ENCODE peak calls at places on chromosomes 6 and 20, in eight cellular contexts. One of them, this sample, is unnamed.

GRCh38 chr6:12266571-12266970 is 23.6 kb upstream of the EDN1 start:
- DNase-seq in uterus: no peak
- DNase-seq in neural progenitor cell: no peak
- DNase-seq in AG09309: no peak
- DNase-seq in lower leg skin: no peak
- DNase-seq in cardiac muscle cell: no peak
- DNase-seq in dorsolateral prefrontal cortex: no peak
- DNase-seq in endothelial cell of umbilical vein: no peak
- DNase-seq in this sample: no peak

GRCh38 chr20:17708675-17709360 is 9.1 kb downstream of the BANF2 start:
- DNase-seq in uterus: no peak
- DNase-seq in neural progenitor cell: peak
- DNase-seq in AG09309: no peak
- DNase-seq in lower leg skin: no peak
- DNase-seq in cardiac muscle cell: no peak
- DNase-seq in dorsolateral prefrontal cortex: no peak
- DNase-seq in endothelial cell of umbilical vein: no peak
- DNase-seq in this sample: no peak

GRCh38 chr6:80210618-80211017 is 104.1 kb downstream of the BCKDHB start:
- DNase-seq in uterus: peak
- DNase-seq in neural progenitor cell: peak
- DNase-seq in AG09309: no peak
- DNase-seq in lower leg skin: no peak
- DNase-seq in cardiac muscle cell: peak
- DNase-seq in dorsolateral prefrontal cortex: no peak
- DNase-seq in endothelial cell of umbilical vein: no peak
- DNase-seq in this sample: no peak

GRCh38 chr6:38713812-38714211 is 1.3 kb upstream of the DNAH8 start:
- DNase-seq in uterus: no peak
- DNase-seq in neural progenitor cell: no peak
- DNase-seq in AG09309: no peak
- DNase-seq in lower leg skin: no peak
- DNase-seq in cardiac muscle cell: no peak
- DNase-seq in dorsolateral prefrontal cortex: no peak
- DNase-seq in endothelial cell of umbilical vein: peak
- DNase-seq in this sample: no peak

GRCh38 chr20:49713779-49714712 is at the start of gene B4GALT5:
- DNase-seq in uterus: peak
- DNase-seq in neural progenitor cell: peak
- DNase-seq in AG09309: no peak
- DNase-seq in lower leg skin: peak
- DNase-seq in cardiac muscle cell: peak
- DNase-seq in dorsolateral prefrontal cortex: peak
- DNase-seq in endothelial cell of umbilical vein: peak
- DNase-seq in this sample: no peak

GRCh38 chr6:105485456-105485855 is 82.6 kb upstream of the PREP start:
- DNase-seq in uterus: no peak
- DNase-seq in neural progenitor cell: peak
- DNase-seq in AG09309: no peak
- DNase-seq in lower leg skin: no peak
- DNase-seq in cardiac muscle cell: no peak
- DNase-seq in dorsolateral prefrontal cortex: no peak
- DNase-seq in endothelial cell of umbilical vein: peak
- DNase-seq in this sample: no peak

GRCh38 chr6:14286144-14286543 is 168.6 kb downstream of the CD83 start:
- DNase-seq in uterus: no peak
- DNase-seq in neural progenitor cell: no peak
- DNase-seq in AG09309: peak
- DNase-seq in lower leg skin: no peak
- DNase-seq in cardiac muscle cell: no peak
- DNase-seq in dorsolateral prefrontal cortex: no peak
- DNase-seq in endothelial cell of umbilical vein: no peak
- DNase-seq in this sample: no peak

GRCh38 chr6:146876271-146877151 is 277.7 kb downstream of the ADGB start:
- DNase-seq in uterus: no peak
- DNase-seq in neural progenitor cell: no peak
- DNase-seq in AG09309: no peak
- DNase-seq in lower leg skin: no peak
- DNase-seq in cardiac muscle cell: no peak
- DNase-seq in dorsolateral prefrontal cortex: no peak
- DNase-seq in endothelial cell of umbilical vein: peak
- DNase-seq in this sample: no peak

GRCh38 chr6:64258752-64259151 is 623.1 kb downstream of the PHF3 start:
- DNase-seq in uterus: no peak
- DNase-seq in neural progenitor cell: no peak
- DNase-seq in AG09309: no peak
- DNase-seq in lower leg skin: no peak
- DNase-seq in cardiac muscle cell: no peak
- DNase-seq in dorsolateral prefrontal cortex: no peak
- DNase-seq in endothelial cell of umbilical vein: no peak
- DNase-seq in this sample: no peak

GRCh38 chr6:56868687-56869086 is 86.2 kb upstream of the BEND6 start:
- DNase-seq in uterus: no peak
- DNase-seq in neural progenitor cell: no peak
- DNase-seq in AG09309: no peak
- DNase-seq in lower leg skin: no peak
- DNase-seq in cardiac muscle cell: no peak
- DNase-seq in dorsolateral prefrontal cortex: no peak
- DNase-seq in endothelial cell of umbilical vein: peak
- DNase-seq in this sample: no peak

GRCh38 chr6:20755631-20756030 is 221.4 kb downstream of the CDKAL1 start:
- DNase-seq in uterus: no peak
- DNase-seq in neural progenitor cell: no peak
- DNase-seq in AG09309: peak
- DNase-seq in lower leg skin: no peak
- DNase-seq in cardiac muscle cell: no peak
- DNase-seq in dorsolateral prefrontal cortex: no peak
- DNase-seq in endothelial cell of umbilical vein: no peak
- DNase-seq in this sample: no peak

GRCh38 chr6:156060013-156060412 is 604.4 kb upstream of the NOX3 start:
- DNase-seq in uterus: no peak
- DNase-seq in neural progenitor cell: no peak
- DNase-seq in AG09309: no peak
- DNase-seq in lower leg skin: no peak
- DNase-seq in cardiac muscle cell: no peak
- DNase-seq in dorsolateral prefrontal cortex: no peak
- DNase-seq in endothelial cell of umbilical vein: no peak
- DNase-seq in this sample: no peak

GRCh38 chr20:38303908-38304379 is at the start of gene BPI:
- DNase-seq in uterus: peak
- DNase-seq in neural progenitor cell: no peak
- DNase-seq in AG09309: peak
- DNase-seq in lower leg skin: no peak
- DNase-seq in cardiac muscle cell: no peak
- DNase-seq in dorsolateral prefrontal cortex: no peak
- DNase-seq in endothelial cell of umbilical vein: no peak
- DNase-seq in this sample: no peak

GRCh38 chr6:57224769-57225515 is 2.8 kb upstream of the RAB23 start:
- DNase-seq in uterus: no peak
- DNase-seq in neural progenitor cell: no peak
- DNase-seq in AG09309: no peak
- DNase-seq in lower leg skin: no peak
- DNase-seq in cardiac muscle cell: no peak
- DNase-seq in dorsolateral prefrontal cortex: no peak
- DNase-seq in endothelial cell of umbilical vein: no peak
- DNase-seq in this sample: no peak

GRCh38 chr6:113630738-113631535 is 226.2 kb upstream of the MARCKS start:
- DNase-seq in uterus: no peak
- DNase-seq in neural progenitor cell: no peak
- DNase-seq in AG09309: no peak
- DNase-seq in lower leg skin: no peak
- DNase-seq in cardiac muscle cell: peak
- DNase-seq in dorsolateral prefrontal cortex: no peak
- DNase-seq in endothelial cell of umbilical vein: peak
- DNase-seq in this sample: no peak

GRCh38 chr6:24274441-24275083 is 83.3 kb downstream of the DCDC2 start:
- DNase-seq in uterus: no peak
- DNase-seq in neural progenitor cell: peak
- DNase-seq in AG09309: no peak
- DNase-seq in lower leg skin: no peak
- DNase-seq in cardiac muscle cell: peak
- DNase-seq in dorsolateral prefrontal cortex: no peak
- DNase-seq in endothelial cell of umbilical vein: peak
- DNase-seq in this sample: no peak
- TF ChIP-seq CTCF in uterus: no peak
- TF ChIP-seq CTCF in neural progenitor cell: peak
- TF ChIP-seq CTCF in AG09309: peak
- TF ChIP-seq CTCF in lower leg skin: no peak
- TF ChIP-seq CTCF in cardiac muscle cell: peak
- TF ChIP-seq CTCF in dorsolateral prefrontal cortex: peak
- TF ChIP-seq CTCF in endothelial cell of umbilical vein: peak
- TF ChIP-seq CTCF in this sample: no peak

DNA sequence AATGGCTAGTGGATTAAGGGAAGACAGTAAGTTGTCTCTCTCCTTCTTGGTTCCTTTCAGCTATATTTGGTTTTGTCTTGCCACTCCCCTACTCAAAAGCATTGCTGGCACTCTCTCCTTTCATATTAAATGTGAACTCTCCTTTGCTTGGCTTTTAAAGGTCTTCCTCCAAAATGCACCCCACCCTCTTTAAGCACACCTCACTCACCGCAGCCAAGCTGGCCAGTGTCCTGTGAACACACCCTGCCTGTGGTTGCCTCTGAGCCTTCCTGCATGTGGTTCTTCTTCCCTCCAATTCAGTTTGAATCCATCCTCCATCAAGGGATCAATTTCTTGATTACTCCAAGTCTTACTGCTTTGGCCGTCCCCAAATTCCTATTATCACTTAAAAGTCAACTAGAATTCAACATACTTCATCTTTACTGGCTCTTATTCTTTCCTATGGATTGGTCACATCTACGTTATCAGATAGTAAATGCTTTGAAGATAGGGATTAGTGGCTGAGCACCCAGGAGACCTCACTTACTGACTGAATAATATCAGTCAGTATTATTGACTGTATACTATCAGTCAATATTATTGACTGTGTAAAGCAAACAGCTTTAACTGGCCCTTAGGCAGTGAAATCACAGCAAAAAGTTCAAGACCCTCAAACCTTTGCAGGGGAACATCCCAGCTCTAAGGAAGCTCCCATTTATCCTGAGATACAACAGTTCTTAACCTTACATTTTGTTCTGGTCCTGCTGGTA is 41.6 kb upstream of the SPDEF start:
- DNase-seq in uterus: no peak
- DNase-seq in neural progenitor cell: no peak
- DNase-seq in AG09309: no peak
- DNase-seq in lower leg skin: no peak
- DNase-seq in cardiac muscle cell: no peak
- DNase-seq in dorsolateral prefrontal cortex: no peak
- DNase-seq in endothelial cell of umbilical vein: no peak
- DNase-seq in this sample: no peak
- TF ChIP-seq CTCF in uterus: no peak
- TF ChIP-seq CTCF in neural progenitor cell: no peak
- TF ChIP-seq CTCF in AG09309: no peak
- TF ChIP-seq CTCF in lower leg skin: no peak
- TF ChIP-seq CTCF in cardiac muscle cell: no peak
- TF ChIP-seq CTCF in dorsolateral prefrontal cortex: no peak
- TF ChIP-seq CTCF in endothelial cell of umbilical vein: no peak
- TF ChIP-seq CTCF in this sample: no peak

GRCh38 chr6:130298258-130298657 is 67.6 kb upstream of the TMEM200A start:
- DNase-seq in uterus: no peak
- DNase-seq in neural progenitor cell: no peak
- DNase-seq in AG09309: no peak
- DNase-seq in lower leg skin: no peak
- DNase-seq in cardiac muscle cell: no peak
- DNase-seq in dorsolateral prefrontal cortex: no peak
- DNase-seq in endothelial cell of umbilical vein: no peak
- DNase-seq in this sample: no peak

GRCh38 chr6:130288065-130288464 is 65.3 kb upstream of the SAMD3 start:
- DNase-seq in uterus: no peak
- DNase-seq in neural progenitor cell: no peak
- DNase-seq in AG09309: no peak
- DNase-seq in lower leg skin: no peak
- DNase-seq in cardiac muscle cell: no peak
- DNase-seq in dorsolateral prefrontal cortex: no peak
- DNase-seq in endothelial cell of umbilical vein: no peak
- DNase-seq in this sample: no peak

GRCh38 chr6:130296854-130297253 is 69.0 kb upstream of the TMEM200A start:
- DNase-seq in uterus: no peak
- DNase-seq in neural progenitor cell: no peak
- DNase-seq in AG09309: no peak
- DNase-seq in lower leg skin: no peak
- DNase-seq in cardiac muscle cell: no peak
- DNase-seq in dorsolateral prefrontal cortex: no peak
- DNase-seq in endothelial cell of umbilical vein: no peak
- DNase-seq in this sample: no peak

DNA sequence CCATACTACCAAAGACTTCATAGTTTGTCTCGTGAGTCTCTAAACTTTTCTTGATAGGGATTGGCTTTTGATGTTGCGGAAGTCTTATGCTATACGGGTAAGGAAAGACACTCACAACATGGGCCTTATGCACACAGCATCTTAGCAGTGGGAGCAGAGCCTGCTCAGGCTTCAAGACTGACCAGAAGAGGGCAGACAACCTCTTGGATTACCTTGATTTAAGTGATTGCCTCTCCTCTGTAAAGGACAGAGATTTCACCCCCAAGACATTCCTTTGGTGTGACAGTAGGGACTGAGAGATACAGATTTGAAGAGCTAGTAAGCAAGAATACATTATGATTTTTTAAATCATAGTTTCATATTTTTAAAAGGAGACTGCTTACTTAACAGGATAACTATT is 71.0 kb upstream of the SAMD3 start:
- DNase-seq in uterus: no peak
- DNase-seq in neural progenitor cell: peak
- DNase-seq in AG09309: peak
- DNase-seq in lower leg skin: no peak
- DNase-seq in cardiac muscle cell: peak
- DNase-seq in dorsolateral prefrontal cortex: no peak
- DNase-seq in endothelial cell of umbilical vein: peak
- DNase-seq in this sample: no peak
- TF ChIP-seq CTCF in uterus: no peak
- TF ChIP-seq CTCF in neural progenitor cell: peak
- TF ChIP-seq CTCF in AG09309: peak
- TF ChIP-seq CTCF in lower leg skin: no peak
- TF ChIP-seq CTCF in cardiac muscle cell: peak
- TF ChIP-seq CTCF in dorsolateral prefrontal cortex: no peak
- TF ChIP-seq CTCF in endothelial cell of umbilical vein: peak
- TF ChIP-seq CTCF in this sample: no peak

GRCh38 chr6:134000443-134000842 is 47.4 kb downstream of the TBPL1 start:
- DNase-seq in uterus: no peak
- DNase-seq in neural progenitor cell: no peak
- DNase-seq in AG09309: no peak
- DNase-seq in lower leg skin: no peak
- DNase-seq in cardiac muscle cell: no peak
- DNase-seq in dorsolateral prefrontal cortex: no peak
- DNase-seq in endothelial cell of umbilical vein: no peak
- DNase-seq in this sample: no peak

GRCh38 chr6:133999305-133999704 is 46.3 kb downstream of the TBPL1 start:
- DNase-seq in uterus: no peak
- DNase-seq in neural progenitor cell: no peak
- DNase-seq in AG09309: no peak
- DNase-seq in lower leg skin: no peak
- DNase-seq in cardiac muscle cell: no peak
- DNase-seq in dorsolateral prefrontal cortex: no peak
- DNase-seq in endothelial cell of umbilical vein: no peak
- DNase-seq in this sample: no peak

GRCh38 chr6:133995296-133995695 is 42.3 kb downstream of the TBPL1 start:
- DNase-seq in uterus: no peak
- DNase-seq in neural progenitor cell: no peak
- DNase-seq in AG09309: no peak
- DNase-seq in lower leg skin: no peak
- DNase-seq in cardiac muscle cell: no peak
- DNase-seq in dorsolateral prefrontal cortex: no peak
- DNase-seq in endothelial cell of umbilical vein: no peak
- DNase-seq in this sample: no peak

GRCh38 chr6:133995758-133996157 is 42.7 kb downstream of the TBPL1 start:
- DNase-seq in uterus: no peak
- DNase-seq in neural progenitor cell: no peak
- DNase-seq in AG09309: no peak
- DNase-seq in lower leg skin: no peak
- DNase-seq in cardiac muscle cell: no peak
- DNase-seq in dorsolateral prefrontal cortex: no peak
- DNase-seq in endothelial cell of umbilical vein: no peak
- DNase-seq in this sample: no peak

GRCh38 chr6:133997267-133997666 is 44.2 kb downstream of the TBPL1 start:
- DNase-seq in uterus: no peak
- DNase-seq in neural progenitor cell: no peak
- DNase-seq in AG09309: no peak
- DNase-seq in lower leg skin: no peak
- DNase-seq in cardiac muscle cell: no peak
- DNase-seq in dorsolateral prefrontal cortex: no peak
- DNase-seq in endothelial cell of umbilical vein: no peak
- DNase-seq in this sample: no peak
- TF ChIP-seq CTCF in uterus: no peak
- TF ChIP-seq CTCF in neural progenitor cell: no peak
- TF ChIP-seq CTCF in AG09309: no peak
- TF ChIP-seq CTCF in lower leg skin: no peak
- TF ChIP-seq CTCF in cardiac muscle cell: no peak
- TF ChIP-seq CTCF in dorsolateral prefrontal cortex: no peak
- TF ChIP-seq CTCF in endothelial cell of umbilical vein: no peak
- TF ChIP-seq CTCF in this sample: no peak

This sample was measured in esophagus squamous epithelium.